ENCODE peak calls at places on chromosomes 1 and 21, in ten cellular contexts. G, C, V, T, B, Q, N, W, A and Z are unnamed samples. For H3K9me3, the result is how much of the 10 kb centered on the place peaks cover.

GRCh38 chr1:205076245-205076761 is 8.0 kb downstream of the TMEM81 start:
- DNase-seq in G (no peak), C (no peak), V (no peak), T (no peak), B (no peak), Q (no peak), N (no peak), W (no peak), A (no peak), Z (no peak)

GRCh38 chr21:41425954-41426655 is at the start of gene MX1:
- DNase-seq in G (peak), C (peak), V (peak), T (peak), B (peak), Q (peak), N (peak), W (peak), A (peak), Z (peak)

GRCh38 chr1:182259963-182260362 is 131.6 kb downstream of the GLUL start:
- DNase-seq in G (no peak), C (no peak), V (no peak), T (no peak), B (no peak), Q (no peak), N (no peak), W (no peak), A (no peak), Z (no peak)

GRCh38 chr1:2049517-2050481 is at the start of gene PRKCZ:
- DNase-seq in G (peak), C (peak), V (peak), T (peak), B (peak), Q (peak), N (peak), W (peak), A (peak), Z (peak)

GRCh38 chr21:45554477-45555175 is 12.4 kb upstream of the SLC19A1 start:
- DNase-seq in G (peak), C (peak), V (peak), T (peak), B (peak), Q (peak), N (peak), W (peak), A (peak), Z (peak)

GRCh38 chr1:42335050-42335808 is at the start of gene FOXJ3:
- DNase-seq in G (peak), C (peak), V (peak), T (peak), B (peak), Q (peak), N (peak), W (peak), A (peak), Z (peak)

GRCh38 chr1:57026942-57027341 is 61.1 kb upstream of the C8B start:
- DNase-seq in G (no peak), C (no peak), V (no peak), T (no peak), B (no peak), Q (no peak), N (no peak), W (no peak), A (no peak), Z (no peak)

GRCh38 chr1:52056110-52056936 is at the start of gene BTF3L4:
- DNase-seq in G (peak), C (peak), V (peak), T (peak), B (peak), Q (peak), N (peak), W (peak), A (peak), Z (peak)

GRCh38 chr1:114794038-114794437 is 13.6 kb upstream of the SIKE1 start:
- DNase-seq in G (no peak), C (no peak), V (no peak), T (no peak), B (no peak), Q (no peak), N (no peak), W (no peak), A (no peak), Z (no peak)

GRCh38 chr1:12597792-12598191 is 20.2 kb downstream of the DHRS3 start:
- DNase-seq in G (no peak), C (no peak), V (no peak), T (no peak), B (peak), Q (no peak), N (no peak), W (no peak), A (peak), Z (no peak)

GRCh38 chr1:244974550-244974949 is 110.2 kb upstream of the HNRNPU start:
- DNase-seq in G (no peak), C (no peak), V (no peak), T (no peak), B (no peak), Q (no peak), N (no peak), W (no peak), A (no peak), Z (no peak)

GRCh38 chr1:107704911-107705310 is 260.1 kb downstream of the VAV3 start:
- DNase-seq in G (no peak), C (no peak), V (no peak), T (no peak), B (no peak), Q (no peak), N (no peak), W (no peak), A (no peak), Z (peak)

GRCh38 chr1:56963667-56964066 is 2.1 kb downstream of the C8B start:
- DNase-seq in G (no peak), C (no peak), V (no peak), T (no peak), B (no peak), Q (no peak), N (no peak), W (no peak), A (no peak), Z (no peak)

GRCh38 chr1:236860096-236860495 is 65.0 kb downstream of the MTR start:
- DNase-seq in G (no peak), C (no peak), V (no peak), T (no peak), B (no peak), Q (no peak), N (no peak), W (no peak), A (no peak), Z (no peak)

DNA sequence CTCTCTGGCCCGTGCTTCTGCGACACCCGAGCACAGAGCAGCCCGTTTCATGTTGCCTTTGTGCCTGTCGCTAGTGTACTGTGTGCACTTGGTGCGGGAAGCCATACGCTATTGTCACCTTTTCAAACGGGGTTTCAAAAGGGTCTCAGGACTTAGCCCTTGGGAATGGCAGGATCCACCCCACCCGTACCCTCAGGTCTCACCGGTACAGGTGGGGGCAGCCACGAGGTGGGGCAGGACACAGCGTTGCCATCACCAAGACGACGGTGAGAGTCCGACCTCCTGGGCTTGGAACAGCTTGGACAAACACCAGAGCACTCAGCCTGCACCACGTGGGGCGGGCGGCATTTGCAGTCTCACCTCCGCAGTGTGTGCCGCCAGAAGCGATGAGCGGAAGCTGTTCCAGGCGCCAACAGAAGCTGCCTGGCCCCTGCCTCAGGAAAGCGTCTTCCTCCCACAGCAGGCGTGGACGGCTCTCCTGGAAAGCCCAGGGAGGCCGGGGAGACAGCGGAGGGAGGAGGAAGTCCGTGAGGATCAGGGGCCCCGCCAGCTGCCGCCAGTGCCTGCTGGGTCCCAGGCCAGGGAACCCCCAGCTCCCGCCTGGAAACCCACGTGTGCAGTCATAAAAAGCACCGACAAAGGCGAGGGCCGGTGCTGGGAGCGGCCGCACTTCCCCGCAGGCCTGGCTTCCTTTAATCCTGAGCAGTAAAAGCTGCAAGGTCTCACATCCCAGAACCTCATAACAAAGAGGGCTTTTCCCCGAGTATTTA is 131.3 kb upstream of the ARHGEF16 start:
- DNase-seq in G (no peak), C (peak), V (no peak), T (peak), B (peak), Q (no peak), N (peak), W (no peak), A (peak), Z (no peak)
- H3K4me3 ChIP-seq in G (no peak), C (no peak), V (no peak), T (no peak), B (no peak), Q (no peak), N (no peak), W (no peak), A (no peak), Z (no peak)

GRCh38 chr1:248373761-248374160 is 1.8 kb upstream of the OR2T6 start:
- DNase-seq in G (no peak), C (no peak), V (no peak), T (no peak), B (no peak), Q (no peak), N (no peak), W (no peak), A (no peak), Z (peak)
- H3K9me3 ChIP-seq in G (under half), C (under half), V (under half), T (under half), B (under half), Q (under half), N (under half), W (under half), A (under half), Z (under half)

DNA sequence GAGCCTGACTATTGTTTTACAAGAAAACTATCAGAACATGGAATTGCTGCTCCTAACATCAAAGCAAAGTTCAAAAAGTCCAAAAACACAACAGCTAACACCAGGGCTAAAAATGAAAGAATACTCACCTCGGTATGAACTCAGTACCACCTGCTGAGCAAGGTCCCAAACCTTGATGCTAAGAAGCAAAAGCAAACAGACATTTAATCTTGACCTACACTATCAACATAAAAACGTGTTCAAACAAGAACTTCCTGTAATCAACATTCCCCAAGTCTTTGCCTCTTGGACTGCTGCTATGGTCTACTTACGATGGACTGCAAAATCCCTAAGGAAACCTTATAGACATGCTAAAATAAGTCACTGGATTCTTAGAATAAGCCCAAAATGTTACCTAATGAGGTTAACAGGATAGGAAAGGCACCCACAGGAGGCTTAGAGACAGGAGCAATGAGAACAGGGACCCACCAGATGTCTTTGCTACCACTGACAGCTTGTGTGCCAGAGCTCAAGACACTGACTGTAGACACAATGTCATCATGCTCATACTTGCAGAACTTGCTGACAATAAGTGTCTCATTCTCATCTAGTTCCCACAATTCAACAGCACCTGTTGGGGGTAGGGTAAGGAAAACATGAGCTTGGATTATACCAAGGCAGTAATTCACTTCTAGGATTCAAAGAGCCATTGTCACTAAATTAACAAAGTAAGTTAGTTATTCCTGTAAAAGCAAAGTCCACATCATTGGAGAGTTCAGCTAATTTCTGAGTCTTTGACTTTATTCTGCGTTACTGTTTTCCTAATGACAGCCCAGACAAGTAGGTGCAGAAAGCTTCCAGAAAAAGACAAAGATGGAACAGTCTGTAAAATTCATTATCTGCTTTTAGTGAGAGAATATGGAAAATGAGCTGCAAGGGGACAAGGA is 1.8 kb downstream of the WDR77 start:
- DNase-seq in G (no peak), C (no peak), V (no peak), T (no peak), B (no peak), Q (no peak), N (no peak), W (no peak), A (no peak), Z (no peak)
- H3K4me3 ChIP-seq in G (no peak), C (peak), V (peak), T (peak), B (no peak), Q (peak), N (peak), W (no peak), A (no peak), Z (peak)

DNA sequence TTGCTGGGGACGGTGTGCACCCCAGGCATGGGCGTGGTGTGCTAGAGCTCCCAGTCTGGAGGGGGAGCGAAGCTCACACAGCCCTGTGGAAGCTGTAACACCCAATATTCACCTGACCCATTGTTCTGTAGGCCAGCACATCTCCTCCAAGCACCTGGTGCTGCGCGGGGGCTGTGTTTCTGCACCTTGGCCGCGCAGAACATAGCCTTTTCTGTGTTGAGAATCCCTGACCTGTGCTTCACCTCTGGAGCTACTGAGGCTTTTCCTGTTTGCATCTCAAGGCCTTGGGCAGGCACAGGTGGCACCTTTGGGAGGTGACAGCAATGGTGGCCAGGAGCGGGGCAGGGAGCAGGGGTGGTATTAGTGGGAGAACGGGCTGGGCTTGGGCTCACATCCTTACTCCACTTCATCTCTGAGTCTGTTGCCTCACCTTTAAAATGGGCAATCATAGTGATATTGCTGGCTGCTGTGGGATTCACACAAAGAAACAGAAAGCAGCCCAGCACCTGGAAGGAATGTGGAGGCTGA is 343.9 kb upstream of the AJAP1 start:
- DNase-seq in G (no peak), C (no peak), V (no peak), T (no peak), B (no peak), Q (no peak), N (no peak), W (no peak), A (peak), Z (no peak)
- H3K9me3 ChIP-seq in G (under half), C (under half), V (under half), T (under half), B (under half), Q (under half), N (under half), W (under half), A (under half), Z (under half)

DNA sequence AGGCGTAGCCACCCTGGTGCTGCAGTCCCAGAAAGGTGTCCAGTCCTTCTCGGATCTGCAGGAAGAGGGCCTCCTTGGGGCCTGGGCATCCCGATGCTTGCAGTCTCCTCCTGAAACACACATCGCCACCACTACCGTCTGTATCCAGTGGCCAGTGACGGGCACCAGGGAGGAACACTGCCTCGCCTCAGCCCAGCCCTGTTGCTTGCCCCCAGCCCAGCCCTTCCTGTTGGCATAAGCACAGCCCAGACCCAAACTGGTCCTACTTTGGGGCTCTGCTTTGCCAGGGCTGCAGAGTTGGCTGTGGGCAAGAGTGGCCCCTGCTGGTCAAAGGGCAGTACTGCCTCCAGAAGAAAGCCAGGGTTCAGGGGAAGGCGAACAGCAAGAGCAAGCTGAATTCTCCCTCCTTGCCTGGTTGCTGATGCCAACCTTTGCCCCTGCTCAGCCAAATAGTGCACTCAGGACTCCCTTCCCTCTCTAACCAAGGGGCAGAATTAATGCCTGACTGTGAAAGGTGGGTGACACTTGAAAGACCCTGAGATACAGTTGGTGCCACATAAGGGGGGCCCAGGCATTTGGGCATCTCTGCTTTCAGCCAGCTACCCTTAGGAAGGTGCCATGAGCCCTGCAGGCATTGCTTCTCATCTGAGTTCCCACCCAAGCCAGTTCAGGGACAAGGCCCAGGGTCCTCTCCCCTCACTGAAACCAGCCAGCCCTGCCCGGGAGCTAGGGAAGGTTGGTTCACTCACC is 11.1 kb upstream of the ARHGEF2 start:
- DNase-seq in G (peak), C (peak), V (peak), T (peak), B (peak), Q (peak), N (peak), W (peak), A (peak), Z (peak)
- H3K4me3 ChIP-seq in G (no peak), C (no peak), V (no peak), T (peak), B (peak), Q (peak), N (peak), W (no peak), A (peak), Z (peak)

DNA sequence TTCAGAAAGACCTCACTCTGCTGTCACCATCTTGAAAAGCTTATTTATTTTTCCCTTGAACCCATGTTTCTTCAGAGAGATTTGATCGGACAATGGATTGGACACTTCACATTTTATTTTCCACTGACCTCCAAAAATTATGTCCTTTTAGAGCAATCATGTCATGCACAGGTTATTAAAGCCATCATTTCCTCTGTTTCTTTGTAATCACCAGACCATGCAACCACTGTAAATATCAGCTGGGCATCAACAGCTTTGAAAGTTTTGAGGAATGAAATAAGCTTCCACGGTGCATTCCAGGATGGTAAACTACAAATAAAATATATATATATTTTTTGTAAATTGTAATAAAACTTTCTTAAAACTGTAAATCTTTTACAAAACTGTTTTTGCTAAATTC is 144.1 kb upstream of the ADAMTS5 start:
- DNase-seq in G (no peak), C (no peak), V (no peak), T (no peak), B (no peak), Q (no peak), N (no peak), W (no peak), A (no peak), Z (no peak)
- H3K9me3 ChIP-seq in G (under half), C (under half), V (under half), T (under half), B (under half), Q (under half), N (under half), W (under half), A (under half), Z (under half)

GRCh38 chr1:63984891-63985290 is 211.1 kb downstream of the ROR1 start:
- DNase-seq in G (no peak), C (no peak), V (no peak), T (no peak), B (no peak), Q (no peak), N (no peak), W (no peak), A (no peak), Z (no peak)
- H3K4me3 ChIP-seq in G (no peak), C (no peak), V (no peak), T (no peak), B (no peak), Q (no peak), N (no peak), W (no peak), A (no peak), Z (no peak)